ENCODE peak calls at places on chromosomes 12 and 14, in four cellular contexts. Z is SK-N-SH, A is HepG2, P is GM12878. G is an unnamed sample.

GRCh38 chr12:14892726-14893442 is 7.2 kb upstream of the MGP start:
- DNase-seq in Z (no peak), A (peak; percentile 5), P (no peak), G (no peak)

GRCh38 chr12:52005903-52006703 is 643 bp upstream of the TAMALIN start:
- DNase-seq in Z (no peak), A (no peak), P (peak; percentile 32), G (peak; percentile 75)

GRCh38 chr14:103073367-103073875 is 10.6 kb upstream of the LBHD2 start:
- DNase-seq in Z (no peak), A (no peak), P (no peak), G (no peak)

GRCh38 chr12:113030875-113031525 is 25.5 kb upstream of the DTX1 start:
- DNase-seq in Z (peak; percentile 71), A (peak; percentile 45), P (no peak), G (peak; percentile 36)

GRCh38 chr14:99360774-99361595 is 89.0 kb upstream of the BCL11B start:
- DNase-seq in Z (peak; percentile 46), A (peak; percentile 6), P (no peak), G (no peak)

GRCh38 chr12:27521066-27521465 is 2.9 kb upstream of the PPFIBP1 start:
- DNase-seq in Z (peak; percentile 31), A (no peak), P (no peak), G (no peak)

GRCh38 chr12:53696655-53697321 is 20.9 kb upstream of the ATP5MC2 start:
- DNase-seq in Z (no peak), A (no peak), P (no peak), G (no peak)

GRCh38 chr12:82279597-82279996 is 78.6 kb downstream of the CCDC59 start:
- DNase-seq in Z (no peak), A (no peak), P (no peak), G (no peak)

GRCh38 chr12:68121143-68121542 is 38.4 kb downstream of the IFNG start:
- DNase-seq in Z (no peak), A (no peak), P (no peak), G (no peak)

GRCh38 chr12:18966927-18967326 is 162.6 kb upstream of the PLEKHA5 start:
- DNase-seq in Z (no peak), A (no peak), P (no peak), G (no peak)

GRCh38 chr12:49161092-49161795 is 27.6 kb downstream of the TUBA1A start:
- DNase-seq in Z (no peak), A (no peak), P (no peak), G (no peak)

GRCh38 chr12:47087088-47087688 is 7.4 kb upstream of the AMIGO2 start:
- DNase-seq in Z (no peak), A (no peak), P (no peak), G (no peak)

GRCh38 chr14:71780075-71780474 is 152.2 kb upstream of the RGS6 start:
- DNase-seq in Z (no peak), A (no peak), P (no peak), G (no peak)

GRCh38 chr12:84136862-84137367 is 775.7 kb downstream of the SLC6A15 start:
- DNase-seq in Z (peak; percentile 44), A (no peak), P (no peak), G (no peak)

GRCh38 chr12:89565002-89565401 is 39.2 kb upstream of the POC1B start:
- DNase-seq in Z (no peak), A (no peak), P (no peak), G (no peak)

GRCh38 chr14:103130017-103130764 is 6.9 kb downstream of the TNFAIP2 start:
- DNase-seq in Z (peak; percentile 39), A (no peak), P (no peak), G (no peak)

GRCh38 chr14:92481386-92481785 is 32.2 kb upstream of the RIN3 start:
- DNase-seq in Z (no peak), A (no peak), P (no peak), G (no peak)

GRCh38 chr12:116955382-116956021 is 44.8 kb downstream of the FBXW8 start:
- DNase-seq in Z (no peak), A (peak; percentile 28), P (no peak), G (no peak)

GRCh38 chr12:93140801-93141200 is 211.7 kb upstream of the EEA1 start:
- DNase-seq in Z (no peak), A (no peak), P (no peak), G (no peak)

GRCh38 chr12:71636704-71637115 is 26.9 kb downstream of the ZFC3H1 start:
- DNase-seq in Z (peak; percentile 53), A (peak; percentile 70), P (peak; percentile 12), G (peak; percentile 7)

GRCh38 chr12:69071091-69071370 is 138.1 kb upstream of the CPM start:
- DNase-seq in Z (no peak), A (no peak), P (no peak), G (no peak)

GRCh38 chr14:76776306-76777251 is 15.3 kb downstream of the VASH1 start:
- DNase-seq in Z (no peak), A (peak; percentile 29), P (no peak), G (no peak)

GRCh38 chr14:58332514-58332913 is 34.2 kb downstream of the ARID4A start:
- DNase-seq in Z (no peak), A (no peak), P (no peak), G (no peak)

GRCh38 chr12:6551496-6552139 is 4.2 kb downstream of the IFFO1 start:
- DNase-seq in Z (no peak), A (no peak), P (no peak), G (no peak)

GRCh38 chr14:67987596-67987995 is 168.0 kb downstream of the RAD51B start:
- DNase-seq in Z (no peak), A (no peak), P (no peak), G (no peak)

GRCh38 chr14:63134801-63135200 is 69.4 kb upstream of the RHOJ start:
- DNase-seq in Z (peak; percentile 30), A (no peak), P (no peak), G (no peak)

GRCh38 chr14:25231006-25231405 is 181.1 kb upstream of the STXBP6 start:
- DNase-seq in Z (no peak), A (no peak), P (no peak), G (no peak)

GRCh38 chr12:15208871-15209656 is 12.2 kb downstream of the RERG start:
- DNase-seq in Z (no peak), A (no peak), P (no peak), G (no peak)

GRCh38 chr12:105920161-105920684 is 218.5 kb downstream of the NUAK1 start:
- DNase-seq in Z (peak; percentile 48), A (no peak), P (no peak), G (no peak)

GRCh38 chr12:104464899-104465298 is 8.2 kb downstream of the CHST11 start:
- DNase-seq in Z (no peak), A (no peak), P (no peak), G (no peak)

GRCh38 chr12:6167327-6168280 is 32.6 kb upstream of the CD9 start:
- DNase-seq in Z (no peak), A (peak; percentile 30), P (peak; percentile 62), G (peak; percentile 36)

GRCh38 chr12:10339441-10339840 is 31.8 kb downstream of the KLRD1 start:
- DNase-seq in Z (no peak), A (no peak), P (no peak), G (no peak)

GRCh38 chr14:39683711-39684110 is 251.5 kb upstream of the FBXO33 start:
- DNase-seq in Z (no peak), A (no peak), P (no peak), G (no peak)

GRCh38 chr12:40622246-40622838 is 69.9 kb upstream of the CNTN1 start:
- DNase-seq in Z (peak; percentile 56), A (peak; percentile 19), P (no peak), G (peak; percentile 25)
- TF ChIP-seq TAF1 in Z (no peak), A (no peak), P (no peak), G (no peak)

GRCh38 chr14:31884238-31884637 is 192.9 kb upstream of the ARHGAP5 start:
- DNase-seq in Z (no peak), A (no peak), P (no peak), G (no peak)

GRCh38 chr14:31887929-31888580 is 189.0 kb upstream of the ARHGAP5 start:
- DNase-seq in Z (no peak), A (no peak), P (no peak), G (no peak)

GRCh38 chr14:31881531-31882310 is 195.4 kb upstream of the ARHGAP5 start:
- DNase-seq in Z (no peak), A (no peak), P (no peak), G (no peak)

GRCh38 chr14:31886161-31886835 is 190.8 kb upstream of the ARHGAP5 start:
- DNase-seq in Z (no peak), A (no peak), P (no peak), G (no peak)

GRCh38 chr14:31884776-31885379 is 192.2 kb upstream of the ARHGAP5 start:
- DNase-seq in Z (no peak), A (no peak), P (no peak), G (no peak)
- TF ChIP-seq TAF1 in Z (no peak), A (no peak), P (no peak), G (no peak)

DNA sequence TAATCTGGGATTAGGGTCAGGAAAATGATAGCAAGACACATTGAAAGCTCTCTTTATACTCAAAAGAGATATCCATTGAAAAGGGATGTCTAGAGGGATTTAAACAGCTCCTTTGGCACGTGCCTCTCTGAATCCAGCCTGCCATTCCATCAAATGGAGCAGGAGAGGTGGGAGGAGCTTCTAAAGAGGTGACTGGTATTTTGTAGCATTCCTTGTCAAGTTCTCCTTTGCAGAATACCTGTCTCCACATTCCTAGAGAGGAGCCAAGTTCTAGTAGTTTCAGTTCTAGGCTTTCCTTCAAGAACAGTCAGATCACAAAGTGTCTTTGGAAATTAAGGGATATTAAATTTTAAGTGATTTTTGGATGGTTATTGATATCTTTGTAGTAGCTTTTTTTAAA is 25.4 kb upstream of the PLEKHD1 start:
- DNase-seq in Z (no peak), A (no peak), P (no peak), G (no peak)
- TF ChIP-seq TAF1 in Z (no peak), A (no peak), P (no peak), G (no peak)

GRCh38 chr14:50948205-50948604 is 3.9 kb upstream of the PYGL start:
- DNase-seq in Z (no peak), A (no peak), P (no peak), G (no peak)

GRCh38 chr14:50944647-50945413 is 547 bp upstream of the PYGL start:
- DNase-seq in Z (no peak), A (peak; percentile 94), P (no peak), G (no peak)

GRCh38 chr14:50946234-50946935 is 2.1 kb upstream of the PYGL start:
- DNase-seq in Z (no peak), A (peak; percentile 30), P (no peak), G (no peak)

GRCh38 chr14:50943943-50944646 is at the start of gene PYGL:
- DNase-seq in Z (peak; percentile 84), A (peak; percentile 55), P (no peak), G (peak; percentile 42)

GRCh38 chr14:50947446-50947845 is 3.2 kb upstream of the PYGL start:
- DNase-seq in Z (no peak), A (peak; percentile 50), P (no peak), G (no peak)
- TF ChIP-seq TAF1 in Z (no peak), A (no peak), P (no peak), G (no peak)

G was measured in GM12891.